ENCODE peak calls at places on chromosomes 1 and 21, in four cellular contexts. One of them, this sample, is unnamed.

GRCh38 chr1:244802556-244803239 is 32.8 kb upstream of the COX20 start:
- DNase-seq in K562: no peak
- DNase-seq in GM12878: no peak
- DNase-seq in HepG2: no peak
- DNase-seq in this sample: no peak

GRCh38 chr21:28253378-28253777 is 739.3 kb downstream of the LTN1 start:
- DNase-seq in GM12878: no peak
- DNase-seq in K562: no peak
- DNase-seq in HepG2: no peak
- DNase-seq in this sample: no peak

GRCh38 chr1:235835226-235835625 is 31.5 kb downstream of the LYST start:
- DNase-seq in GM12878: no peak
- DNase-seq in K562: no peak
- DNase-seq in HepG2: no peak
- DNase-seq in this sample: no peak

GRCh38 chr1:246454655-246455054 is 52.4 kb downstream of the SMYD3 start:
- DNase-seq in K562: no peak
- DNase-seq in HepG2: no peak
- DNase-seq in GM12878: no peak
- DNase-seq in this sample: no peak

GRCh38 chr1:25469177-25469576 is 38.5 kb downstream of the MACO1 start:
- DNase-seq in K562: no peak
- DNase-seq in GM12878: no peak
- DNase-seq in HepG2: no peak
- DNase-seq in this sample: no peak

GRCh38 chr1:45365051-45365450 is 24.8 kb upstream of the MUTYH start:
- DNase-seq in GM12878: no peak
- DNase-seq in K562: no peak
- DNase-seq in HepG2: no peak
- DNase-seq in this sample: no peak

GRCh38 chr1:193754732-193755427 is 568.5 kb upstream of the B3GALT2 start:
- DNase-seq in GM12878: no peak
- DNase-seq in K562: peak; percentile 8
- DNase-seq in HepG2: no peak
- DNase-seq in this sample: no peak

GRCh38 chr1:2477309-2477708 is 1.2 kb downstream of the PLCH2 start:
- DNase-seq in GM12878: no peak
- DNase-seq in K562: no peak
- DNase-seq in HepG2: no peak
- DNase-seq in this sample: no peak

GRCh38 chr1:23627065-23627464 is 64.5 kb upstream of the RPL11 start:
- DNase-seq in K562: no peak
- DNase-seq in GM12878: no peak
- DNase-seq in HepG2: no peak
- DNase-seq in this sample: no peak

GRCh38 chr1:101013776-101014175 is 11.8 kb downstream of the DPH5 start:
- DNase-seq in GM12878: no peak
- DNase-seq in HepG2: no peak
- DNase-seq in K562: no peak
- DNase-seq in this sample: no peak

GRCh38 chr1:41583658-41584570 is 99.4 kb upstream of the EDN2 start:
- DNase-seq in K562: no peak
- DNase-seq in GM12878: no peak
- DNase-seq in HepG2: no peak
- DNase-seq in this sample: no peak

GRCh38 chr1:20368866-20369545 is 78.3 kb downstream of the VWA5B1 start:
- DNase-seq in HepG2: no peak
- DNase-seq in K562: no peak
- DNase-seq in GM12878: no peak
- DNase-seq in this sample: no peak

GRCh38 chr1:167165948-167166702 is 54.6 kb upstream of the POU2F1 start:
- DNase-seq in K562: no peak
- DNase-seq in HepG2: no peak
- DNase-seq in GM12878: no peak
- DNase-seq in this sample: peak; percentile 35
- TF ChIP-seq TARDBP in K562: no peak
- TF ChIP-seq TARDBP in HepG2: no peak
- TF ChIP-seq TARDBP in GM12878: no peak
- TF ChIP-seq TARDBP in this sample: no peak

GRCh38 chr1:210989949-210990348 is 144.0 kb downstream of the KCNH1 start:
- DNase-seq in K562: no peak
- DNase-seq in GM12878: no peak
- DNase-seq in HepG2: no peak
- DNase-seq in this sample: no peak
- TF ChIP-seq SP1 in K562: no peak
- TF ChIP-seq SP1 in GM12878: no peak
- TF ChIP-seq SP1 in HepG2: no peak
- TF ChIP-seq SP1 in this sample: no peak

GRCh38 chr1:160637821-160638539 is 8.9 kb downstream of the SLAMF1 start:
- DNase-seq in GM12878: no peak
- DNase-seq in K562: no peak
- DNase-seq in HepG2: peak; percentile 58
- DNase-seq in this sample: no peak
- TF ChIP-seq TARDBP in GM12878: no peak
- TF ChIP-seq TARDBP in K562: no peak
- TF ChIP-seq TARDBP in HepG2: no peak
- TF ChIP-seq TARDBP in this sample: no peak

GRCh38 chr1:48206371-48206770 is 16.1 kb upstream of the SLC5A9 start:
- DNase-seq in K562: no peak
- DNase-seq in GM12878: no peak
- DNase-seq in HepG2: no peak
- DNase-seq in this sample: no peak
- TF ChIP-seq SP1 in K562: no peak
- TF ChIP-seq SP1 in GM12878: no peak
- TF ChIP-seq SP1 in HepG2: no peak
- TF ChIP-seq SP1 in this sample: no peak

DNA sequence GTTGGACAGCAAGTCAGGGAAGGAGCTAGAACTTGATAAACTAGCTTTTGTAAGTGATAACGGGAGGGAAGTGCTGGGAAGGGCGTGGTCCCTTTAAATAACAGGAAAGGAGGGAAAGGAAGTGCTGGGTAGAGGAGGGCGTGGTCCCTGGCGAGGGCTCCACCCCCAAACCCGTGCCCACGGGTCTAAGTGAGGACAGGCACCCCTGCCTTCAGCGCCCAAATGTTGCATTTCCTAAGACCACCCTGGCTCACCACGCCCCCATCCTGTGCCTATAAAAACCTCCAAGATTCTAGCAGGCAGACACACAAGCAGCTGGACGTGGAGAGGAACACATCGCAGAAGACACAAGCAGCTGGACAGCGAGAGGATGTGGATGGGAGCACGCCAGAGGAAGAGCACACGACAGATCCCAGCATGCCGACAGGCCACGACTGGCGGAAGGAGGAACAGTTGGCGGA is 58.5 kb downstream of the PALMD start:
- DNase-seq in GM12878: no peak
- DNase-seq in K562: no peak
- DNase-seq in HepG2: no peak
- DNase-seq in this sample: no peak
- TF ChIP-seq TARDBP in GM12878: no peak
- TF ChIP-seq TARDBP in K562: no peak
- TF ChIP-seq TARDBP in HepG2: no peak
- TF ChIP-seq TARDBP in this sample: no peak

This sample was measured in HEK293T.